ENCODE peak calls at places on chromosomes 11 and 22, in seven cellular contexts. T is kidney; U is CD8-positive, alpha-beta memory T cell; B is upper lobe of right lung; F is heart left ventricle; D is transverse colon; K is left ventricle myocardium inferior. M is an unnamed sample.

GRCh38 chr22:30186535-30186934 is 60.0 kb downstream of the LIF start:
- DNase-seq in T (no peak), U (no peak), B (no peak), F (no peak), D (no peak), K (no peak), M (no peak)

GRCh38 chr11:128713595-128713994 is 19.7 kb downstream of the FLI1 start:
- DNase-seq in T (no peak), U (no peak), B (no peak), F (no peak), D (no peak), K (no peak), M (no peak)

GRCh38 chr22:19824197-19825015 is 30.3 kb downstream of the GNB1L start:
- DNase-seq in T (peak; percentile 74), U (no peak), B (peak; percentile 57), F (no peak), D (no peak), K (no peak), M (no peak)

GRCh38 chr11:26276798-26277424 is 55.0 kb upstream of the ANO3 start:
- DNase-seq in T (no peak), U (no peak), B (no peak), F (peak; percentile 37), D (peak; percentile 42), K (peak; percentile 20), M (no peak)

GRCh38 chr11:108859510-108859909 is 194.6 kb downstream of the DDX10 start:
- DNase-seq in T (no peak), U (no peak), B (no peak), F (no peak), D (no peak), K (no peak), M (no peak)

GRCh38 chr11:33895752-33896137 is 3.9 kb upstream of the LMO2 start:
- DNase-seq in T (no peak), U (no peak), B (no peak), F (no peak), D (no peak), K (no peak), M (no peak)

GRCh38 chr11:103528046-103528445 is 418.8 kb downstream of the DYNC2H1 start:
- DNase-seq in T (no peak), U (no peak), B (no peak), F (no peak), D (no peak), K (no peak), M (no peak)

GRCh38 chr11:130774703-130775102 is 141.6 kb downstream of the SNX19 start:
- DNase-seq in T (no peak), U (no peak), B (no peak), F (peak; percentile 80), D (no peak), K (peak; percentile 50), M (no peak)

GRCh38 chr11:119793335-119793984 is 64.5 kb upstream of the NECTIN1 start:
- DNase-seq in T (peak; percentile 32), U (no peak), B (peak; percentile 46), F (no peak), D (no peak), K (no peak), M (no peak)

GRCh38 chr11:77776455-77776854 is 44.1 kb downstream of the RSF1 start:
- DNase-seq in T (no peak), U (peak; percentile 6), B (no peak), F (no peak), D (no peak), K (no peak), M (no peak)

GRCh38 chr11:13778345-13778744 is 109.9 kb downstream of the FAR1 start:
- DNase-seq in T (no peak), U (no peak), B (no peak), F (no peak), D (no peak), K (no peak), M (no peak)

GRCh38 chr11:69418576-69419296 is 62.7 kb upstream of the LINC01488 start:
- DNase-seq in T (peak; percentile 65), U (no peak), B (peak; percentile 40), F (peak; percentile 9), D (no peak), K (no peak), M (no peak)

GRCh38 chr11:54930930-54931329 is 224.3 kb downstream of the OR4A5 start:
- DNase-seq in T (peak; percentile 4), U (no peak), B (no peak), F (no peak), D (no peak), K (no peak), M (no peak)
- H3K9me3 ChIP-seq in T (peaks cover 82% of the 10 kb centered on the region), U (peaks cover 9% of the 10 kb centered on the region), B (peaks cover 85% of the 10 kb centered on the region), F (no peaks in the 10 kb centered on the region), D (peaks cover 97% of the 10 kb centered on the region), K (peaks cover 100% of the 10 kb centered on the region), M (peaks cover 3% of the 10 kb centered on the region)

GRCh38 chr11:86735462-86736302 is 63.3 kb upstream of the ME3 start:
- DNase-seq in T (no peak), U (no peak), B (no peak), F (no peak), D (no peak), K (no peak), M (no peak)

GRCh38 chr11:86736303-86737143 is 63.8 kb upstream of the PRSS23 start:
- DNase-seq in T (no peak), U (no peak), B (no peak), F (no peak), D (no peak), K (no peak), M (no peak)

GRCh38 chr11:86737752-86738151 is 62.6 kb upstream of the PRSS23 start:
- DNase-seq in T (no peak), U (no peak), B (no peak), F (no peak), D (no peak), K (no peak), M (no peak)

GRCh38 chr11:86738615-86739014 is 61.7 kb upstream of the PRSS23 start:
- DNase-seq in T (no peak), U (no peak), B (no peak), F (no peak), D (no peak), K (no peak), M (no peak)

DNA sequence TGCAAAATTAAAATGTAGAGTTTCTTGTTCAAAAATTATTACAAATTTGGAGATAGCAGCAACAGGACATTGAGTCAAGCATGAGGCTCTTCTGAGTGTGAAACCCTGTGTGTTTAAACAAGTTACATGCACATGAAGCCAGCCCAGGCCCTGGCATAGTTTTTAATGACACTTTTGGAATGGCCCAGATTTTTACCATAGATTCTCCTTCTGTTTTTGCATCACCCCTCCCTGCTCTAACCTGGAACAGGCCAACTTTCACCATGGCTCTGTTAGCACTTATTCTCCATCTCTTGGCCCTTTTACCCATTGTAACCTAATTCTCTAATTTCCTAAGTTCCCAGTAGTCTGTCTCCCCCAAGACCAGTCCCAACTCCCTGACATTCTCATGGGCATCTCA is 63.1 kb upstream of the PRSS23 start:
- DNase-seq in T (no peak), U (no peak), B (no peak), F (no peak), D (no peak), K (no peak), M (no peak)
- H3K9me3 ChIP-seq in T (no peaks in the 10 kb centered on the region), U (no peaks in the 10 kb centered on the region), B (no peaks in the 10 kb centered on the region), F (no peaks in the 10 kb centered on the region), D (no peaks in the 10 kb centered on the region), K (no peaks in the 10 kb centered on the region), M (no peaks in the 10 kb centered on the region)

DNA sequence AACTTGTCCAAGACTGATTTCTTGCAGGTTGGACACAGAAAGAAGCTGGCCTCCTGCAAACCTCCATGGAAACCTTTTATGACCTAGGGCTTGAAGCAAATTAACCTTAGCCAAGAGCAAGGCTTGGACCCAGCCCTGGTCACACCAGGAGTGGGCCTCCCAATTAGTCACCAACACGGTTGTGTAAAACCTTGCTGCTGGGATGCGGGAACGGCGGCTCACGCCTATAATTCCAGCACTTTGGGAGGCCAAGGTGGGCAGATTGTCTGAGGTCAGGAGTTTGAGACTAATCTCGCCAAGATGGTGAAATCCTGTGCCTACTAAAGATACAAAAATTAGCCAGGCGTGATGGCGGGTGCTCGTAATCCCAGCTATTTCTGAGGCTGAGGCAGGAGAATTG is 419.9 kb downstream of the AASDHPPT start:
- DNase-seq in T (peak; percentile 22), U (no peak), B (no peak), F (no peak), D (no peak), K (no peak), M (no peak)
- H3K9me3 ChIP-seq in T (no peaks in the 10 kb centered on the region), U (peaks cover 2% of the 10 kb centered on the region), B (no peaks in the 10 kb centered on the region), F (no peaks in the 10 kb centered on the region), D (no peaks in the 10 kb centered on the region), K (peaks cover 7% of the 10 kb centered on the region), M (no peaks in the 10 kb centered on the region)

GRCh38 chr11:70871881-70872280 is 380.5 kb downstream of the SHANK2 start:
- DNase-seq in T (peak; percentile 30), U (no peak), B (no peak), F (no peak), D (peak; percentile 18), K (no peak), M (no peak)
- H3K9me3 ChIP-seq in T (no peaks in the 10 kb centered on the region), U (no peaks in the 10 kb centered on the region), B (no peaks in the 10 kb centered on the region), F (no peaks in the 10 kb centered on the region), D (no peaks in the 10 kb centered on the region), K (no peaks in the 10 kb centered on the region), M (no peaks in the 10 kb centered on the region)

DNA sequence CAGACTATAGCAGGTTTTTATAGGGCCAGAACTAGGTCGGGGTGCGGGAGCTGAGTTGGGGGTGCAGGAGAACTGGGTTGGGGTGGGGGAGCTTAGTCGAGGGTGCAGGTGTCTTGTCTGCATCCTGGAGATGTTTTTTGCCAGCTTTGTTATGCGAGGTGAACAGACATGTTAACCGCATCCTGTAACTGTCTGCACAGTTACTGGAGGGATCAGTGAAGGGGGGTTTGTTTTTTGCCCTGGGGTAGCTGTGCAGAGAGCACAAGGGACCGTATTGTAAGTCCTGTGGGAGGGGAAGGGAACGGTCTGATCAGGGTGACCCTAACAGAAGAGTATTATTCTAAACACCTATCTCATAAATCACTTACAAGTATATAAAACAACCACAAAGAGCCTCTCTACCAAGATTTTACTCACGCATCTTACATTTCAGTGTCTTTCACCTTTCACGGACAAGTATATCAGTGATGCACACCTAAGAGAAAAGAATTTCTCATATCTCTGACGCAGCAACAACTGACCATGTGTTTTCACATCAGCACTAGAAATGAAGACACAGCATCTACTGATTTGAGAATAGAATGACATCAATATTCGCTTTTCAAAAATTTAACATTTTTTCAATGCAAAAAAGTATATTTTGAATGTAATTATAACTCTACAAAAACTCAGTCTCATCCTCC is 20.8 kb downstream of the ZNF195 start:
- DNase-seq in T (no peak), U (no peak), B (no peak), F (no peak), D (no peak), K (no peak), M (no peak)
- H3K9me3 ChIP-seq in T (peaks cover 77% of the 10 kb centered on the region), U (peaks cover 73% of the 10 kb centered on the region), B (peaks cover 66% of the 10 kb centered on the region), F (peaks cover 13% of the 10 kb centered on the region), D (peaks cover 68% of the 10 kb centered on the region), K (peaks cover 100% of the 10 kb centered on the region), M (peaks cover 58% of the 10 kb centered on the region)

DNA sequence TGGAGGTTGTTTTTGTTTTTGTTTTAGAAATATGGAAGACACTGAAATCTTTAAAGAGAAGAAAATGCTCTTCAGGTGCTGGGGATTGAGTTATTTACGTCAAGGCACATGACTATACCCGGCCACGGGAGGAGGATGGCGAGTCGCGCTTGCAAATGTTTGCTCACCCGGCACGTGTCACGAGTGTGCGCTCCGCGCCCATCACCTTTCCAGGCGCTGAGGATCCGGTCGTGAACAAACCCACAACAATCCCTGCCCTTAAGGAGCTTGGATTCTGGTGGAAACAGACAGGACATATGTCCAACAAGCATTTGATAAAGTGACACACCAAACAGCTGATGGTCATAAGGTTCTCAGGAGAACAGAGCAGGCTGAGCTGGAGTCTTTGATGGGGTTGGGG is 715.5 kb downstream of the BRD1 start:
- DNase-seq in T (no peak), U (no peak), B (no peak), F (no peak), D (no peak), K (no peak), M (no peak)
- H3K9me3 ChIP-seq in T (no peaks in the 10 kb centered on the region), U (no peaks in the 10 kb centered on the region), B (no peaks in the 10 kb centered on the region), F (no peaks in the 10 kb centered on the region), D (no peaks in the 10 kb centered on the region), K (no peaks in the 10 kb centered on the region), M (no peaks in the 10 kb centered on the region)

GRCh38 chr22:48948575-48949170 is 879.0 kb downstream of the BRD1 start:
- DNase-seq in T (no peak), U (no peak), B (peak; percentile 17), F (no peak), D (no peak), K (no peak), M (no peak)
- H3K9me3 ChIP-seq in T (no peaks in the 10 kb centered on the region), U (no peaks in the 10 kb centered on the region), B (no peaks in the 10 kb centered on the region), F (no peaks in the 10 kb centered on the region), D (no peaks in the 10 kb centered on the region), K (no peaks in the 10 kb centered on the region), M (no peaks in the 10 kb centered on the region)

M was measured in T-helper 17 cell.